ENCODE peak calls at places on chromosomes 1 and 21, in six cellular contexts. X, N, Y, P, F and B are unnamed samples.

GRCh38 chr1:169570172-169570574 is 16.1 kb downstream of the F5 start:
- DNase-seq in N (no peak), P (no peak), X (no peak), F (no peak), Y (no peak), B (no peak)

GRCh38 chr1:7366955-7367665 is 404.0 kb upstream of the VAMP3 start:
- DNase-seq in N (no peak), X (no peak), Y (no peak), P (no peak), F (no peak), B (no peak)

GRCh38 chr21:38858429-38859205 is 52.9 kb downstream of the ETS2 start:
- DNase-seq in N (no peak), P (no peak), Y (no peak), F (no peak), X (no peak), B (no peak)

GRCh38 chr1:34889705-34890104 is 30.2 kb upstream of the SMIM12 start:
- DNase-seq in P (peak), Y (no peak), F (no peak), X (no peak), N (no peak), B (no peak)

GRCh38 chr1:66267211-66267940 is 266.6 kb upstream of the SGIP1 start:
- DNase-seq in F (no peak), N (no peak), P (peak), Y (no peak), X (no peak), B (no peak)

GRCh38 chr1:68442006-68442405 is 7.7 kb downstream of the RPE65 start:
- DNase-seq in X (no peak), N (no peak), Y (no peak), P (no peak), F (no peak), B (no peak)

GRCh38 chr1:71080178-71080781 is 555 bp downstream of the ZRANB2 start:
- DNase-seq in X (no peak), P (peak), N (peak), Y (no peak), F (no peak), B (peak)

GRCh38 chr21:29130234-29130993 is at the start of gene MAP3K7CL:
- DNase-seq in Y (no peak), P (peak), X (no peak), F (no peak), N (peak), B (no peak)

GRCh38 chr1:78005755-78006154 is 1.0 kb downstream of the DNAJB4 start:
- DNase-seq in N (peak), Y (no peak), F (no peak), P (peak), X (no peak), B (no peak)

GRCh38 chr1:154198756-154199562 is 7.1 kb upstream of the TPM3 start:
- DNase-seq in X (peak), N (peak), P (peak), Y (peak), F (peak), B (peak)

DNA sequence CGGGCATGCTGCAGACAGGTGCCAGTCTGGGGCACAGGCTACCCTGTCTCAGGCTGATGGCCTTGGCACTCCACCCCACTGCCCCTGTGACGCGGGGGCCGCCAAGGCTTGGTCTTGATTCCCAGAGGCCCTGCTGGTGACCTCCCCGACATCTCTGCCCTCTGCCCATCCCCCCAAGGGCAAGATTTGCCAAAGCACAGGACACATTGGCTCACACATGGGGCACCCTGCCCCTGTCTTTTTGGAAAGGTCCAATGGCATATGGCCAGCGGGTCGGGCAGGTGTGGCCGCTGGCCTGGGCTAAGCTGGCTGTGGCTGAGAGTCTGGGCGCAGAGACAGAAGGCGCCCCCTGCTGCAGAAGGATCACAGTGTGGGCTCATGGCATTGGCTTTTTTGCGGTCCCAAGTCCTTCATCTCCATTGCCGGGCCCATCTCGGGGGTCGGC is 4.6 kb downstream of the MIB2 start:
- DNase-seq in Y (peak), N (no peak), X (no peak), P (no peak), F (peak), B (peak)
- TF ChIP-seq CTCF in Y (peak), N (no peak), X (peak), P (peak), F (no peak), B (peak)

DNA sequence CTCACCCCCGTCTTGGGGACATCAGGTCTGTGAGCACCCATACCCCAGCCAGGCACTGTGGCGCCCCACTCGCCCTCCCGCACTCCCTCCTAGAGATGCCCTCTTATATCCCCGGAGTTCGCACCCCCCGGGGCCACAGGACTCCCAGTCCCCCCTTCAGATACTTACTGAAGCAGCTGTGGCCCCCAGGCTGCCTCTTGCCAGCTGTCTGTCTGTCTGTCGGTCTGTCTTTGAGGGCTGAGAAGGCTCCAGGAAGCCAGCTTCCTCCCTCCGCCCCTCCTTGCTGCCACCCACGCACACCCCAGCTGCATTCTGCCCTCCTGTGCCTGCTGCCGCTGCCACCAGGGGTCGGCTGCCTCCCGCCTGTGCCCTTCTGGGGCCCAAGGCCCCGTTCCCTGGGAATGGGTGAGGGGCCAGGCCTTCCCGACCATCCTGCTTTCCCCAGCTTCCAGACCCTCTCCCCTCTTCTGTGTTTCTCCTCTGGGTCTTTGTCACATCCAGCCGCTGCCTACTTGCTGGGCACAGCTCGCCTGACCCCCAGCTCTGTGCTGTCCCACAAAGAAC is at the start of gene PTPN7:
- DNase-seq in F (no peak), X (no peak), Y (no peak), N (no peak), P (no peak), B (no peak)
- TF ChIP-seq CTCF in F (no peak), X (no peak), Y (no peak), N (peak), P (no peak), B (no peak)

DNA sequence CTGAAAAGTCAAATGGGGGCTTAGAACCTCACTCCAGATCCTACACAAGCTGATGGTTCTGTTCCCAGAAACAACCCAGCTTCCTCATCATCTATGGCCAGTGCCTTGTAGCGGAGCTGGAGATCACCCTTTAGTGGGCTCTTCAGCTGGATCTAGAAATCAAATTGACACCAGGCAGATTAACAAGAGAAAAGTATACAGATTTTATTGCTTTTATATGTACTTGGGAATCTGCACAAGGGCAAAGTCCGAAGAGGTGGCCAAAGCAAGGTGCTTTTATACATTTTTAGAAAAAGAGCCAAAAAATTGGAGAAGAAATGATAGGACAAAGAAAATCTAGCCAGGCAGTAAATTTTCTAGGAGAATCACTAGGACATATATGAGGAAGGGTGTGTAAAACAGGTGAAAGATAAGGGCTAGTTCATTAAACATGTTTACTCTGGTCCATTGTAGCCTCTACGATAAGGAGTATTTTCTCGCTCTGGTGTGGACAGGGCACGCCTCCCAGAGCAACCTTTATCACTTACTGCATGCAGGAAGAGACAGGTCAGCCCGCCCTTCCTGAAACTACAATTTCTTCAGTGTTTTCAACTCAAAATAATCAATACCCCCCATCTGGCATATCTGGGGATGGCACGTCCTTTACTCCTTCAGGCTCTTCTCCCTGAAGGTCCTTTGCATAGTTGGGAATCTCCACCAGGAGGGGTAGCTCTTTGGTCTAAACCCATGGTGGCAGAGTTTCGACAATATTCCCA is 14.0 kb upstream of the LGALS8 start:
- DNase-seq in X (no peak), P (no peak), F (no peak), Y (no peak), N (no peak), B (no peak)
- TF ChIP-seq CTCF in X (no peak), P (no peak), F (peak), Y (no peak), N (no peak), B (no peak)

GRCh38 chr1:208244584-208244916 is 366 bp upstream of the PLXNA2 start:
- DNase-seq in F (no peak), Y (no peak), P (no peak), N (no peak), X (no peak), B (no peak)
- TF ChIP-seq CTCF in F (no peak), Y (no peak), P (no peak), N (no peak), X (no peak), B (no peak)

GRCh38 chr1:209546390-209547080 is 37.0 kb upstream of the CAMK1G start:
- DNase-seq in N (no peak), Y (no peak), P (no peak), X (no peak), F (no peak), B (no peak)

GRCh38 chr1:209550519-209550918 is 33.0 kb upstream of the CAMK1G start:
- DNase-seq in Y (no peak), P (no peak), F (no peak), N (peak), X (no peak), B (no peak)

GRCh38 chr1:209552406-209553264 is 30.9 kb upstream of the CAMK1G start:
- DNase-seq in X (no peak), F (no peak), Y (no peak), N (no peak), P (no peak), B (no peak)

GRCh38 chr1:209547626-209548025 is 35.9 kb upstream of the CAMK1G start:
- DNase-seq in F (no peak), Y (no peak), N (no peak), P (no peak), X (no peak), B (no peak)

GRCh38 chr1:209549384-209550001 is 34.0 kb upstream of the CAMK1G start:
- DNase-seq in Y (peak), X (no peak), F (peak), N (no peak), P (no peak), B (peak)
- TF ChIP-seq CTCF in Y (no peak), X (peak), F (peak), N (no peak), P (peak), B (peak)

DNA sequence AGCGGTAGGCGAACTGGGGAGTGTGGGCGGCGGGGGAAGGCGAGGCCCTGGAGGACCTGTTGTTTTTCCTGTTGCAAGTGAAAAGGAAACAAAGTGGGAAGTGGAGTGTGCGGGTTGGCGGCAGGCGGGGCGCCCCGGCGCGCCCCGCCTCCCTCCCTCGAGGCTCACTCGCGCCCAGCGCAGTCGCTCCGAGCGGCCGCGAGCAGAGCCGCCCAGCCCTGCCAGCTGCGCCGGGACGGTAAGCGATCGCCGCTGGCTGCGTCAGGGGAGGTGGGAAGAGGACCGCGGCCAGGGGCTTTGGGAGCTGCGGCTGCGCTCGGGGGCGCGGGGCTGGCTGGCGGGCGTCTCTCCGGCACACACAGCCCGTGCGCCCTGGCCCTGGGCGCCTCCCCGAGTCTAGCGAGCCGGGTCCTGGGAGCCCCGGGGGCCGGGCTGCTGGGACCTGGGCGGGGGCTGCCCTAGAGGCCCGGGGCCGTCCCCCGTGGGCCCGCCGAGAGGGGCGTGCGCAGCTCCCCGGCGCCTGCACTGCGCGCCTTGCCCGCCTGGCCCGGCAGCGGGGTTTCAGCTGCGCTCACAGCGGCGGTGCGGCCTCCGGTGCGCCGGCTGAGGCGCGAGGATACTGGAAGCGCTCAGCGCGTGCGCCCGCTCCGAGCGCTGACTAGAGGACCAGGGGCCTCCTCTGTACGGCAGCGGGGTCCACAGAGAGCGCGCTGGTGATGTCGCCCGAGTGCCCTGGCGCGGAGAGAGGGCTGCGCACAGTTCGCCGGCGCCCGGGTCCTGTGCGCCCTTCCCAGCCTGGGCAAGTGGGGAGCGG is at the start of gene PIK3CD:
- DNase-seq in Y (peak), N (no peak), P (peak), F (peak), X (peak), B (peak)
- TF ChIP-seq CTCF in Y (no peak), N (no peak), P (no peak), F (no peak), X (no peak), B (no peak)

DNA sequence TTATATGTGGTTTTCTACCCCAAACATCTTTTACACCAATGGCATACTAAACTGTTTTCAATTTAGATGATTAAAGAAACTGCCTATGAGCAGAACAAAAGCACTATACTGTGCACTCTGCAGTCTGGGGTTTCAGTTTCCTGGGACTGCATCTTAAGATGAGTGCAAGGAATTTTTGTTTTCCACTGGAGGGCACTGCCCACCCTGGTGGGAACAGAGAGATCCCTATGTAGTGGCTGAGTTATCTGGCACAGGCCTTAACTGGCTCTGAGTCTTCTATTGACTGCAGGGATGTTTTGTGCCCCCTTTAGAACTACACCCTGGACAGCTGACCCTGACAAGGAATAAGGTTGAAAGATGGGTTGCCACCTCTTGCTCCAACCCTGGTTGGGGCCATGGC is 12.0 kb downstream of the PROK1 start:
- DNase-seq in Y (no peak), F (no peak), P (peak), X (no peak), N (no peak), B (no peak)
- TF ChIP-seq CTCF in Y (no peak), F (no peak), P (no peak), X (no peak), N (no peak), B (no peak)

GRCh38 chr1:163701783-163702182 is 380.0 kb downstream of the NUF2 start:
- DNase-seq in X (no peak), N (no peak), P (no peak), Y (no peak), F (no peak), B (no peak)
- TF ChIP-seq CTCF in X (no peak), N (peak), P (no peak), Y (no peak), F (no peak), B (no peak)

GRCh38 chr1:231369282-231369681 is 31.2 kb downstream of the SPRTN start:
- DNase-seq in P (no peak), F (no peak), Y (no peak), N (peak), X (no peak), B (no peak)
- TF ChIP-seq CTCF in P (peak), F (no peak), Y (no peak), N (peak), X (no peak), B (no peak)